ENCODE peak calls at places on chromosome 21, in five cellular contexts. P is A549, C is IMR-90, F is uterus, U is esophagus squamous epithelium. Y is an unnamed sample. For H3K4me1, the result is how much of the 10 kb centered on the place peaks cover.

GRCh38 chr21:30234643-30235042 is 18.7 kb upstream of the CLDN8 start:
- DNase-seq in C (no peak), U (no peak), P (no peak), F (no peak), Y (no peak)

GRCh38 chr21:15682182-15682895 is 47.4 kb upstream of the USP25 start:
- DNase-seq in U (no peak), F (no peak), C (peak), P (peak), Y (no peak)

GRCh38 chr21:35168702-35169101 is 119.6 kb upstream of the RUNX1 start:
- DNase-seq in F (no peak), C (no peak), P (no peak), U (no peak), Y (no peak)

GRCh38 chr21:29196021-29196663 is 65.7 kb downstream of the MAP3K7CL start:
- DNase-seq in C (peak), F (peak), U (no peak), P (peak), Y (peak)

GRCh38 chr21:27817061-27817460 is 850.2 kb upstream of the ADAMTS5 start:
- DNase-seq in P (no peak), C (no peak), U (no peak), F (no peak), Y (no peak)

GRCh38 chr21:29677326-29677725 is 262.5 kb downstream of the GRIK1 start:
- DNase-seq in U (no peak), C (no peak), P (no peak), F (no peak), Y (no peak)

GRCh38 chr21:42830456-42831455 is 48.6 kb downstream of the WDR4 start:
- DNase-seq in F (peak), U (no peak), C (no peak), P (no peak), Y (no peak)

GRCh38 chr21:24011087-24011486 is 1596.2 kb downstream of the MRPL39 start:
- DNase-seq in C (no peak), P (no peak), U (no peak), F (no peak), Y (no peak)

GRCh38 chr21:28943631-28944030 is 49.0 kb downstream of the LTN1 start:
- DNase-seq in C (peak), U (no peak), F (no peak), P (no peak), Y (no peak)

GRCh38 chr21:36745459-36745858 is 46.5 kb downstream of the SIM2 start:
- DNase-seq in F (no peak), U (no peak), P (no peak), C (no peak), Y (no peak)

DNA sequence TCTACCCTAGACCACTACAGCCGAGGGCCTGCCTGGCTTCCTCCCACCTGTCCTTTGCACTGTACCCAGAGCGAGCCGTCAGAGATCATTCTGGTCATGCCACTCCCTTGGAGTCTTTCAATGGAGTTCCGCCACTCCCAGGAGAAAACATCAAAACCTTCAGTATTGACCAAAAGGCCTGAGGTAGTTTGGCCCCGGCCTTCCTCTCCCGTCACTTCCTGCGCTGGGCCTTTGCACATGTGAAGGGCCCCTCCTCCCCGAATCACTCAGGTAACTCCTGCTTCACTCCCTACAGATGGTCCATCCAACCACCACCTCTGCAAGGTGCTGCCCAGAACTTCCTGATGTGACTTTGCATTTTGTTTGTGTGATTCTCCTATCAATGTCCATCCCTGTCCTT is 26.6 kb downstream of the UBE2G2 start:
- DNase-seq in C (no peak), P (no peak), F (no peak), U (no peak), Y (no peak)
- TF ChIP-seq POLR2A in C (no peak), P (no peak), F (no peak), U (no peak), Y (no peak)

GRCh38 chr21:45086342-45086958 is 12.1 kb downstream of the ADARB1 start:
- DNase-seq in F (no peak), P (no peak), U (no peak), C (no peak), Y (no peak)

GRCh38 chr21:45082715-45083114 is 8.3 kb downstream of the ADARB1 start:
- DNase-seq in F (no peak), U (no peak), P (no peak), C (no peak), Y (no peak)

GRCh38 chr21:45084881-45085536 is 10.6 kb downstream of the ADARB1 start:
- DNase-seq in U (no peak), F (no peak), C (no peak), P (no peak), Y (no peak)

GRCh38 chr21:45085700-45086099 is 11.3 kb downstream of the ADARB1 start:
- DNase-seq in U (no peak), P (no peak), F (no peak), C (no peak), Y (no peak)

DNA sequence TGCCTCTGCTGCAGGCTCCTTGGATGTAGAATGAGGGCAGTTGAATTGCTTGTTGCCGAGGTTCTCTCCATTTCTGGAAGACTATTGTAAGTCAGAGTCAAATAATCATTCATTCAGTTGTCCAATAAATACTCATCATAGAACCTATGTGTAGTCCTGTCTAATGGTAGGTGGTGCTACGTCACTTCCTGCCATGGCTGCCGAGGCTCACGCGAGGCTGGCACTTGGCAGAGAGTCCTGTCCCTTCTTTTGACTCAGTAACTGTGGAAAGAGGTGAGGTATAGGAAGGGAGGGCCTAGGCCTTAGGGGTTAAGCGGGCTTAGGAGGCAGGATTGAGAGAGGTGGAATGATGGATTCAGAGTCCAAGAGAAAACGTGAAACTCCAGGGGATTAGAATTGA is 9.7 kb downstream of the ADARB1 start:
- DNase-seq in P (no peak), C (no peak), U (no peak), F (no peak), Y (no peak)
- H3K4me1 ChIP-seq in P (under half), C (under half), U (under half), F (under half), Y (under half)

GRCh38 chr21:44082648-44083436 is 24.4 kb upstream of the PWP2 start:
- DNase-seq in F (no peak), C (no peak), P (no peak), U (no peak), Y (no peak)
- H3K27ac ChIP-seq in F (no peak), C (no peak), P (no peak), U (peak), Y (no peak)

GRCh38 chr21:33362044-33362555 is 37.3 kb downstream of the IFNAR1 start:
- DNase-seq in P (no peak), C (no peak), U (peak), F (no peak), Y (no peak)
- TF ChIP-seq POLR2A in P (no peak), C (no peak), U (no peak), F (no peak), Y (peak)

GRCh38 chr21:31667141-31667540 is 7.6 kb downstream of the SOD1 start:
- DNase-seq in F (no peak), C (no peak), P (no peak), U (no peak), Y (no peak)

GRCh38 chr21:31666445-31667010 is 7.0 kb downstream of the SOD1 start:
- DNase-seq in F (no peak), P (no peak), U (no peak), C (no peak), Y (no peak)

GRCh38 chr21:31665397-31665796 is 5.9 kb downstream of the SOD1 start:
- DNase-seq in C (peak), P (peak), U (no peak), F (no peak), Y (no peak)

GRCh38 chr21:31668651-31669491 is 9.4 kb downstream of the SOD1 start:
- DNase-seq in F (no peak), U (no peak), P (no peak), C (no peak), Y (no peak)

DNA sequence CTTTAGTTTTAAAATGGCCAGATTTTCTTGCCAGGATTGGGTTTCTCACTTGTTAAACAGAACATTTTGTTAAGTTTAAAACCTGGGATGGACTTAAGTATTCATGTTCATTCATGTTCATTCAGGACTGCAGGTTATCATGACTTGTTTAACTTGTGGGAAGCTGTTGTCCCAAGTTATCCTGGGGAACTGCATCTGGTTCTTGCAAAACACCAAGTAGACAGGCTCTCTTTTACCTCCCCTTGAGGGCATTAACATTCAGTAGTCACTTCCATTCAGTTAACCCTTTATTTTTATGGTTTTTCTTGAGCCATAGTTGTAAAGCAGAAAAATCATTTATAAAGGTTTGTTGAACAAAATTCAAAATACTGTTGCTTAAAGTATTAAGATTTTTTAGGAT is 8.1 kb downstream of the SOD1 start:
- DNase-seq in U (no peak), C (no peak), F (no peak), P (no peak), Y (no peak)
- H3K4me1 ChIP-seq in U (half or more), C (under half), F (under half), P (under half), Y (under half)

GRCh38 chr21:33360871-33361602 is 36.3 kb downstream of the IFNAR1 start:
- DNase-seq in F (peak), U (no peak), P (peak), C (peak), Y (peak)

GRCh38 chr21:33357177-33357576 is 32.4 kb downstream of the IFNAR1 start:
- DNase-seq in F (no peak), C (no peak), U (no peak), P (no peak), Y (no peak)

GRCh38 chr21:33359446-33359845 is 34.7 kb downstream of the IFNAR1 start:
- DNase-seq in P (no peak), F (no peak), U (no peak), C (no peak), Y (no peak)

GRCh38 chr21:33355996-33356395 is 31.2 kb downstream of the IFNAR1 start:
- DNase-seq in C (no peak), F (no peak), P (no peak), U (no peak), Y (no peak)

GRCh38 chr21:33360281-33360680 is 35.5 kb downstream of the IFNAR1 start:
- DNase-seq in C (peak), P (no peak), U (no peak), F (peak), Y (no peak)
- H3K27ac ChIP-seq in C (no peak), P (no peak), U (peak), F (peak), Y (peak)

DNA sequence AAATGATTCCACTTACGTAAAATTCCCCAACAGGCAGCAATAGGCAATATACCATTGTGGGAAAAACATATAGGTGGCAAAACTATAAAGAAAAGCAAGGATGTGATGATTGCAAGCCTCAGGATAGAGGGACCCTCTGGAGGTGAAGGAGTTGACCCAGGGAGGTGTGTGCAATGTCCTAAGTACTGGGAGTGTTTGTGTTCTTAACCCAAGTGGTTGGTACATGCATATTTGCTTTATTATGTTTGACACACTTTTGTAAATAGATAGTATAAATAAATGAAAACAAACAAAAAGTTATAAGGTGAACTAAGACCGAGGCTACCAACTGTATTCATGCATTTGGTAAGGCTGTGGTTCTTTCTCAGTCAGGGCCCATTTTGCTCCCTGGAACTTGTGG is 7.5 kb downstream of the MX1 start:
- DNase-seq in U (no peak), C (no peak), F (no peak), P (no peak), Y (no peak)
- TF ChIP-seq POLR2A in U (no peak), C (no peak), F (no peak), P (no peak), Y (no peak)

DNA sequence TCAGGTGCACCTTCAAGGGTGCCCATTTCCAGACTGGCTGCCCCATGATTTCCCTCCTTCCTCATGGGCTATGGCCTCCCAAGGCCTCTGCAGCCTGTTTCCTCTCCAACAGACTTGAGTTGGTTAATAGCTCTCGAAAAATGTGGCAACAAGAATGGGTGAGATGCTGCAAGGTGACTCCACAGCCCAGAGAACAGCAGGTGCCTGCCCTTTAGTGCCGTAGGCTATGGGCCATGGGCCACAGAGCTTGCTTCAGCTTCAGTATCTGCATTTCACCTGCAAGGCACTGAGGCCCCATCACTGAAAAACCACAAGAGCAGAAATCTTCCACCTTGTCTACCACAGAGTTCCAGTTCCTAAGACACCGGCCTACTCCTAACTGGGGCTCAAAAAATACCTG is 122.0 kb downstream of the ETS2 start:
- DNase-seq in C (no peak), F (no peak), P (no peak), U (no peak), Y (no peak)
- H3K4me1 ChIP-seq in C (under half), F (under half), P (under half), U (under half), Y (under half)